ENCODE peak calls at places on chromosome 12, in five cellular contexts. One of them, this sample, is unnamed.

GRCh38 chr12:128920468-128920867 is 67.2 kb downstream of the GLT1D1 start:
- DNase-seq in effector memory CD4-positive, alpha-beta T cell: no peak
- DNase-seq in body of pancreas: no peak
- DNase-seq in SK-N-MC: no peak
- DNase-seq in cardiac muscle cell: no peak
- DNase-seq in this sample: no peak

GRCh38 chr12:122207391-122207790 is 3.9 kb downstream of the B3GNT4 start:
- DNase-seq in SK-N-MC: no peak
- DNase-seq in body of pancreas: no peak
- DNase-seq in effector memory CD4-positive, alpha-beta T cell: no peak
- DNase-seq in cardiac muscle cell: no peak
- DNase-seq in this sample: no peak

GRCh38 chr12:101243074-101243473 is 33.0 kb upstream of the SLC5A8 start:
- DNase-seq in cardiac muscle cell: peak
- DNase-seq in effector memory CD4-positive, alpha-beta T cell: no peak
- DNase-seq in SK-N-MC: no peak
- DNase-seq in body of pancreas: no peak
- DNase-seq in this sample: no peak

GRCh38 chr12:111424189-111424792 is 18.6 kb downstream of the SH2B3 start:
- DNase-seq in effector memory CD4-positive, alpha-beta T cell: no peak
- DNase-seq in cardiac muscle cell: no peak
- DNase-seq in SK-N-MC: no peak
- DNase-seq in body of pancreas: no peak
- DNase-seq in this sample: no peak

GRCh38 chr12:98532687-98533304 is 17.4 kb downstream of the TMPO start:
- DNase-seq in effector memory CD4-positive, alpha-beta T cell: no peak
- DNase-seq in cardiac muscle cell: peak
- DNase-seq in body of pancreas: no peak
- DNase-seq in SK-N-MC: no peak
- DNase-seq in this sample: no peak

GRCh38 chr12:95117178-95117599 is 43.8 kb upstream of the NR2C1 start:
- DNase-seq in cardiac muscle cell: peak
- DNase-seq in body of pancreas: peak
- DNase-seq in effector memory CD4-positive, alpha-beta T cell: peak
- DNase-seq in SK-N-MC: peak
- DNase-seq in this sample: no peak

GRCh38 chr12:94954029-94954685 is 49.3 kb downstream of the NDUFA12 start:
- DNase-seq in body of pancreas: peak
- DNase-seq in cardiac muscle cell: no peak
- DNase-seq in effector memory CD4-positive, alpha-beta T cell: no peak
- DNase-seq in SK-N-MC: no peak
- DNase-seq in this sample: no peak

GRCh38 chr12:89791286-89791685 is 82.6 kb upstream of the ATP2B1 start:
- DNase-seq in body of pancreas: no peak
- DNase-seq in effector memory CD4-positive, alpha-beta T cell: no peak
- DNase-seq in SK-N-MC: no peak
- DNase-seq in cardiac muscle cell: no peak
- DNase-seq in this sample: no peak

GRCh38 chr12:102769323-102769916 is 147.6 kb downstream of the PAH start:
- DNase-seq in effector memory CD4-positive, alpha-beta T cell: no peak
- DNase-seq in SK-N-MC: peak
- DNase-seq in cardiac muscle cell: peak
- DNase-seq in body of pancreas: peak
- DNase-seq in this sample: no peak

GRCh38 chr12:55847033-55847432 is 4.3 kb upstream of the MMP19 start:
- DNase-seq in cardiac muscle cell: no peak
- DNase-seq in effector memory CD4-positive, alpha-beta T cell: no peak
- DNase-seq in SK-N-MC: no peak
- DNase-seq in body of pancreas: no peak
- DNase-seq in this sample: no peak

GRCh38 chr12:121577443-121578180 is 3.2 kb downstream of the KDM2B start:
- DNase-seq in SK-N-MC: no peak
- DNase-seq in effector memory CD4-positive, alpha-beta T cell: no peak
- DNase-seq in body of pancreas: no peak
- DNase-seq in cardiac muscle cell: peak
- DNase-seq in this sample: no peak

GRCh38 chr12:10293151-10293550 is 14.5 kb upstream of the KLRD1 start:
- DNase-seq in body of pancreas: no peak
- DNase-seq in effector memory CD4-positive, alpha-beta T cell: no peak
- DNase-seq in SK-N-MC: no peak
- DNase-seq in cardiac muscle cell: no peak
- DNase-seq in this sample: no peak

GRCh38 chr12:29148958-29149690 is at the start of gene FAR2:
- DNase-seq in cardiac muscle cell: peak
- DNase-seq in body of pancreas: no peak
- DNase-seq in SK-N-MC: no peak
- DNase-seq in effector memory CD4-positive, alpha-beta T cell: peak
- DNase-seq in this sample: peak

GRCh38 chr12:51389302-51389999 is 1.8 kb downstream of the GALNT6 start:
- DNase-seq in cardiac muscle cell: no peak
- DNase-seq in effector memory CD4-positive, alpha-beta T cell: no peak
- DNase-seq in body of pancreas: no peak
- DNase-seq in SK-N-MC: no peak
- DNase-seq in this sample: no peak

GRCh38 chr12:94245984-94246383 is 97.6 kb downstream of the PLXNC1 start:
- DNase-seq in SK-N-MC: no peak
- DNase-seq in effector memory CD4-positive, alpha-beta T cell: no peak
- DNase-seq in body of pancreas: no peak
- DNase-seq in cardiac muscle cell: no peak
- DNase-seq in this sample: no peak

GRCh38 chr12:34345801-34346200 is 323.5 kb downstream of the ALG10 start:
- DNase-seq in body of pancreas: no peak
- DNase-seq in effector memory CD4-positive, alpha-beta T cell: no peak
- DNase-seq in SK-N-MC: no peak
- DNase-seq in cardiac muscle cell: no peak
- DNase-seq in this sample: no peak

GRCh38 chr12:82857911-82858533 is 171.3 kb downstream of the TMTC2 start:
- DNase-seq in SK-N-MC: no peak
- DNase-seq in body of pancreas: no peak
- DNase-seq in effector memory CD4-positive, alpha-beta T cell: no peak
- DNase-seq in cardiac muscle cell: no peak
- DNase-seq in this sample: no peak
- H3K27ac ChIP-seq in SK-N-MC: no peak
- H3K27ac ChIP-seq in body of pancreas: no peak
- H3K27ac ChIP-seq in effector memory CD4-positive, alpha-beta T cell: no peak
- H3K27ac ChIP-seq in cardiac muscle cell: no peak
- H3K27ac ChIP-seq in this sample: peak

GRCh38 chr12:15216036-15216889 is 5.0 kb downstream of the RERG start:
- DNase-seq in cardiac muscle cell: no peak
- DNase-seq in body of pancreas: no peak
- DNase-seq in effector memory CD4-positive, alpha-beta T cell: no peak
- DNase-seq in SK-N-MC: no peak
- DNase-seq in this sample: no peak

GRCh38 chr12:15220451-15220850 is 766 bp downstream of the RERG start:
- DNase-seq in effector memory CD4-positive, alpha-beta T cell: no peak
- DNase-seq in SK-N-MC: no peak
- DNase-seq in cardiac muscle cell: peak
- DNase-seq in body of pancreas: peak
- DNase-seq in this sample: no peak

GRCh38 chr12:15225136-15225535 is 3.9 kb upstream of the RERG start:
- DNase-seq in cardiac muscle cell: no peak
- DNase-seq in body of pancreas: no peak
- DNase-seq in SK-N-MC: no peak
- DNase-seq in effector memory CD4-positive, alpha-beta T cell: no peak
- DNase-seq in this sample: no peak

GRCh38 chr12:15227004-15227679 is 5.9 kb upstream of the RERG start:
- DNase-seq in body of pancreas: peak
- DNase-seq in SK-N-MC: no peak
- DNase-seq in cardiac muscle cell: peak
- DNase-seq in effector memory CD4-positive, alpha-beta T cell: no peak
- DNase-seq in this sample: peak

DNA sequence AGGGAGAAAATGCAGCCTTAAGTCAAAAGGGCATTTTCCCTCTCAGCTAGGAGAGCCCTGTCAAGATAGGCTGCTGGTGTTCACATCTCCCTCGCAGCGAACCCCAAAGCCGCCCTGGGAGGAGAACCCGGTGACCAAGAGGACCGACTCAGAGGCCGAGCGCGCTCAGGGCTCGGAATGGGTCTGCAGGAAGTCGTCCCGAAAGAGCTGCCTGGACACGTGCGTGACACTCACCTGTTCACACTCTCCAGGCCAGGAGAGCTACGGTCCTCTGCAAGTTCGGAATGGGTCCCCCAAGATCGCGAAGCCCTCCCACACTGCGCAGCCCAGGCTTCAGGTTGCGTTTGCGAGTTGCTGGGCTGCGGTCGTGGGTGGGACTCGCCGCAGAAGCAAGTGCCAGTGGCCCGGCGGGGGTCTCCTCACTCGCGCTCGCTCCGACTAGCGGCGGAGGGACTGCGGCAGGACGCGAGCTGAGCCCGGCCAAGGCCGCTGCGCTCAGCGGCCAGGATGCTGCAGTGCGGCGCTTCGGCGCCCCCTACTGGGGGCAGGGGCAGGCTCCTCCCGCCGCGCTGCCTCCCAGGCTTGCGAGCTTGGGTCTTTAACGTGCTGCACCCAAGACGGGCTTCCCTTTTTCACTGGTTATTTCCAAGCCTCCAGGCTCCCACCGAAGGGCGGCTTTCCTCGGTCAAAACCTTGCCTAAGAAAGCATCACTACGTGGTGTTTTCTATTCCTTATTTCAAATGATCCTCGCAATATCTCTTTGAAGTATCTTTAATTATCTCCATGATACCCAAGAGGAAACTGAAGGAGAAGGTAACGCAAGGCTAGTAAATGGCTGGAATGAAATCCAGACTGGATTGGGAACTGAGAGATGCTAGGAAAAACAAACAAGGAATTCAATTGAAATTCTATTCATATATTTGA is at the start of gene RERG:
- DNase-seq in cardiac muscle cell: peak
- DNase-seq in body of pancreas: peak
- DNase-seq in SK-N-MC: no peak
- DNase-seq in effector memory CD4-positive, alpha-beta T cell: peak
- DNase-seq in this sample: peak
- H3K27ac ChIP-seq in cardiac muscle cell: peak
- H3K27ac ChIP-seq in body of pancreas: peak
- H3K27ac ChIP-seq in SK-N-MC: no peak
- H3K27ac ChIP-seq in effector memory CD4-positive, alpha-beta T cell: no peak
- H3K27ac ChIP-seq in this sample: peak

GRCh38 chr12:19850341-19851065 is 411.2 kb downstream of the AEBP2 start:
- DNase-seq in cardiac muscle cell: no peak
- DNase-seq in body of pancreas: no peak
- DNase-seq in SK-N-MC: no peak
- DNase-seq in effector memory CD4-positive, alpha-beta T cell: no peak
- DNase-seq in this sample: no peak
- H3K27ac ChIP-seq in cardiac muscle cell: no peak
- H3K27ac ChIP-seq in body of pancreas: no peak
- H3K27ac ChIP-seq in SK-N-MC: no peak
- H3K27ac ChIP-seq in effector memory CD4-positive, alpha-beta T cell: no peak
- H3K27ac ChIP-seq in this sample: peak

DNA sequence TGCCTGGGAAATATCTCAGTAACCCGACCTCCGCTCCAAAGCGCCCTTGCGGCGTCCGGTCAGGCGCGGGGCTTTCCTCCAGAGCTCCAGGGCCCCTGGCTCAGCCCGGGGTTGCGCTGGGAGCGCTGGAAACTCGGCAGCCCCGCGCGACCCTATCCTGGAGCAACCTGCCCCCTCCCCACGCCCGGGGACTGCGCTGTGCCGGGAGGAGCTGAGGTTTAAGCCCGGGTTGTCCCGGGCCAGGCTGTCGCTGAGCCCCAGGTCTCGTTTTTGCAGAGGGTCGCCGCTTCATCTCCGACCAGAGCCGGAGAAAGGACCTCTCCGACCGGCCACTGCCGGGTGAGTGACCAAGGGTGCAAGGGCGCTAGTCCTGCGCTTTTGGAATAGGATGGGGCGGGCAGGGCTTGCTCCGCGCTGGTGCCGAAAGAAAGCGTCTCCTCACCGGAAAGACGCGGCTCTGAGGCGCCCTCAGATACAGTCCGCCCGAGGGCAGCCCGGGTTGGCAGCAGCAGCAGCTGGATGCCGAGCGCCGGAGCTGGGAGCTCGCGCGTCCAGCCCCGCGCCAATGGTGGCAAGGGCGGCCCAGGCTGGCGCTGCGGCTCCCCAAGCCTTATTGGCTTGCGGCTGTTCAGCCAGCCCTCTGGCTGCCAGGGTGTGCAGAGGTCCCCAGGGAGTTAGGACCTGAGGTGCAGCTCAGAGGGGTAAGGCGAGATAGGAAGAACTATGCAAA is 1.5 kb downstream of the SPX start:
- DNase-seq in effector memory CD4-positive, alpha-beta T cell: peak
- DNase-seq in cardiac muscle cell: peak
- DNase-seq in SK-N-MC: peak
- DNase-seq in body of pancreas: peak
- DNase-seq in this sample: peak
- H3K27ac ChIP-seq in effector memory CD4-positive, alpha-beta T cell: no peak
- H3K27ac ChIP-seq in cardiac muscle cell: no peak
- H3K27ac ChIP-seq in SK-N-MC: no peak
- H3K27ac ChIP-seq in body of pancreas: peak
- H3K27ac ChIP-seq in this sample: peak